ENCODE peak calls at places on chromosome 5, in eight cellular contexts. T is CD8-positive, alpha-beta T cell; W is GM10248; Y is anterior cingulate cortex; L is ELR; C is stimulated activated CD8-positive, alpha-beta memory T cell treated with anti-CD3 and anti-CD28 coated beads, Interleukin-7, amount 100 ng/mL, for 24 hours; Q is M059J; B is Ammon's horn. O is an unnamed sample.

GRCh38 chr5:178642351-178642909 is 15.6 kb upstream of the CLK4 start:
- DNase-seq in T (no peak), W (no peak), Y (no peak), L (peak; percentile 99), C (no peak), Q (peak; percentile 100), B (peak; percentile 50), O (no peak)

GRCh38 chr5:90184764-90185163 is 224.8 kb downstream of the CETN3 start:
- DNase-seq in T (no peak), W (no peak), Y (no peak), L (no peak), C (no peak), Q (no peak), B (no peak), O (no peak)

GRCh38 chr5:52998552-52999313 is 9.6 kb downstream of the ITGA2 start:
- DNase-seq in T (no peak), W (no peak), Y (no peak), L (no peak), C (no peak), Q (no peak), B (no peak), O (no peak)

GRCh38 chr5:55220433-55221185 is 6.5 kb downstream of the MCIDAS start:
- DNase-seq in T (no peak), W (no peak), Y (no peak), L (peak; percentile 27), C (no peak), Q (peak; percentile 44), B (no peak), O (peak; percentile 81)

GRCh38 chr5:98163796-98164493 is 609.5 kb upstream of the RGMB start:
- DNase-seq in T (no peak), W (no peak), Y (no peak), L (no peak), C (no peak), Q (no peak), B (no peak), O (no peak)

GRCh38 chr5:79875230-79875629 is 115.8 kb downstream of the MTX3 start:
- DNase-seq in T (no peak), W (no peak), Y (no peak), L (no peak), C (no peak), Q (no peak), B (no peak), O (no peak)

GRCh38 chr5:1885476-1885755 is 2.7 kb upstream of the IRX4 start:
- DNase-seq in T (no peak), W (no peak), Y (no peak), L (no peak), C (no peak), Q (no peak), B (no peak), O (no peak)

GRCh38 chr5:66850354-66851075 is 254.3 kb downstream of the MAST4 start:
- DNase-seq in T (no peak), W (no peak), Y (no peak), L (no peak), C (no peak), Q (no peak), B (no peak), O (no peak)

GRCh38 chr5:179530069-179530998 is 20.0 kb upstream of the RUFY1 start:
- DNase-seq in T (peak; percentile 74), W (peak; percentile 82), Y (peak; percentile 3), L (no peak), C (peak; percentile 55), Q (no peak), B (peak; percentile 44), O (peak; percentile 79)

GRCh38 chr5:114391321-114391720 is 29.5 kb downstream of the KCNN2 start:
- DNase-seq in T (no peak), W (no peak), Y (no peak), L (peak; percentile 53), C (no peak), Q (peak; percentile 18), B (no peak), O (no peak)

GRCh38 chr5:143629871-143630658 is 181.9 kb upstream of the HMHB1 start:
- DNase-seq in T (no peak), W (no peak), Y (no peak), L (peak; percentile 85), C (no peak), Q (peak; percentile 85), B (no peak), O (no peak)

GRCh38 chr5:71974165-71974564 is 133.1 kb upstream of the MAP1B start:
- DNase-seq in T (no peak), W (no peak), Y (no peak), L (no peak), C (no peak), Q (no peak), B (no peak), O (no peak)

GRCh38 chr5:140041492-140042421 is 1.3 kb downstream of the NRG2 start:
- DNase-seq in T (no peak), W (peak; percentile 31), Y (peak; percentile 52), L (peak; percentile 87), C (no peak), Q (peak; percentile 96), B (peak; percentile 82), O (no peak)

GRCh38 chr5:14655146-14655741 is 9.3 kb upstream of the OTULIN start:
- DNase-seq in T (no peak), W (no peak), Y (no peak), L (no peak), C (no peak), Q (peak; percentile 28), B (no peak), O (no peak)

GRCh38 chr5:164013077-164013670 is 507.8 kb downstream of the MAT2B start:
- DNase-seq in T (peak; percentile 4), W (peak; percentile 24), Y (no peak), L (peak; percentile 73), C (no peak), Q (peak; percentile 70), B (peak; percentile 80), O (peak; percentile 41)

GRCh38 chr5:4058899-4059298 is 463.3 kb downstream of the IRX1 start:
- DNase-seq in T (no peak), W (no peak), Y (no peak), L (no peak), C (no peak), Q (no peak), B (no peak), O (no peak)

GRCh38 chr5:74441616-74442015 is 198.9 kb downstream of the ENC1 start:
- DNase-seq in T (no peak), W (no peak), Y (no peak), L (no peak), C (no peak), Q (no peak), B (no peak), O (no peak)

GRCh38 chr5:20230010-20230409 is 242.0 kb upstream of the CDH18 start:
- DNase-seq in T (no peak), W (no peak), Y (no peak), L (no peak), C (no peak), Q (no peak), B (peak; percentile 3), O (no peak)

GRCh38 chr5:79416499-79416898 is 97.4 kb downstream of the HOMER1 start:
- DNase-seq in T (no peak), W (peak; percentile 51), Y (no peak), L (no peak), C (no peak), Q (peak; percentile 4), B (peak; percentile 7), O (no peak)

GRCh38 chr5:150438873-150439546 is 10.5 kb downstream of the RPS14 start:
- DNase-seq in T (no peak), W (no peak), Y (no peak), L (peak; percentile 66), C (no peak), Q (peak; percentile 63), B (no peak), O (peak; percentile 68)

GRCh38 chr5:59608745-59609144 is 284.8 kb downstream of the PDE4D start:
- DNase-seq in T (no peak), W (no peak), Y (no peak), L (peak; percentile 71), C (no peak), Q (peak; percentile 36), B (no peak), O (no peak)

GRCh38 chr5:37831821-37832524 is 7.9 kb downstream of the GDNF start:
- DNase-seq in T (no peak), W (no peak), Y (no peak), L (peak; percentile 51), C (no peak), Q (no peak), B (no peak), O (no peak)

GRCh38 chr5:152676177-152676576 is 271.1 kb upstream of the NMUR2 start:
- DNase-seq in T (no peak), W (no peak), Y (no peak), L (no peak), C (no peak), Q (no peak), B (no peak), O (no peak)

GRCh38 chr5:102152906-102153787 is 142.9 kb downstream of the SLCO4C1 start:
- DNase-seq in T (no peak), W (peak; percentile 25), Y (no peak), L (peak; percentile 52), C (no peak), Q (peak; percentile 71), B (peak; percentile 45), O (no peak)

GRCh38 chr5:112174959-112175594 is 244.0 kb downstream of the EPB41L4A start:
- DNase-seq in T (peak; percentile 28), W (peak; percentile 48), Y (no peak), L (peak; percentile 67), C (no peak), Q (peak; percentile 43), B (peak; percentile 75), O (no peak)

GRCh38 chr5:125226825-125227224 is 480.4 kb upstream of the ZNF608 start:
- DNase-seq in T (no peak), W (no peak), Y (no peak), L (no peak), C (no peak), Q (no peak), B (no peak), O (no peak)

GRCh38 chr5:91296691-91297143 is 86.4 kb downstream of the ARRDC3 start:
- DNase-seq in T (no peak), W (no peak), Y (no peak), L (peak; percentile 27), C (no peak), Q (peak; percentile 96), B (no peak), O (no peak)

GRCh38 chr5:5885782-5886181 is 463.3 kb downstream of the ICE1 start:
- DNase-seq in T (no peak), W (no peak), Y (no peak), L (no peak), C (no peak), Q (no peak), B (no peak), O (no peak)

GRCh38 chr5:180557201-180557809 is 34.0 kb downstream of the SCGB3A1 start:
- DNase-seq in T (no peak), W (no peak), Y (no peak), L (peak; percentile 32), C (no peak), Q (peak; percentile 10), B (no peak), O (no peak)

GRCh38 chr5:178143901-178144300 is 9.8 kb downstream of the NHP2 start:
- DNase-seq in T (no peak), W (no peak), Y (no peak), L (no peak), C (no peak), Q (no peak), B (no peak), O (no peak)

GRCh38 chr5:132199116-132199680 is 28.5 kb downstream of the P4HA2 start:
- DNase-seq in T (no peak), W (no peak), Y (no peak), L (no peak), C (no peak), Q (no peak), B (no peak), O (no peak)

GRCh38 chr5:55276771-55277170 is 30.7 kb downstream of the DHX29 start:
- DNase-seq in T (no peak), W (no peak), Y (no peak), L (peak; percentile 93), C (no peak), Q (peak; percentile 83), B (no peak), O (no peak)

GRCh38 chr5:151870820-151871219 is 53.8 kb downstream of the GLRA1 start:
- DNase-seq in T (no peak), W (no peak), Y (no peak), L (peak; percentile 87), C (no peak), Q (peak; percentile 90), B (no peak), O (no peak)

GRCh38 chr5:165620394-165620793 is 2115.0 kb downstream of the MAT2B start:
- DNase-seq in T (no peak), W (no peak), Y (no peak), L (no peak), C (no peak), Q (no peak), B (peak; percentile 4), O (no peak)

O was measured in H1.